ENCODE peak calls at places on chromosomes 1 and 21, in four cellular contexts. One of them, this sample, is unnamed.

GRCh38 chr1:118116909-118117308 is 68.1 kb downstream of the SPAG17 start:
- DNase-seq in GM12878: no peak
- DNase-seq in HepG2: peak
- DNase-seq in K562: no peak
- DNase-seq in this sample: no peak

GRCh38 chr1:183032122-183032921 is 9.1 kb downstream of the LAMC1 start:
- DNase-seq in K562: no peak
- DNase-seq in GM12878: no peak
- DNase-seq in HepG2: peak
- DNase-seq in this sample: no peak

GRCh38 chr21:45412491-45412890 is 7.5 kb downstream of the COL18A1 start:
- DNase-seq in HepG2: no peak
- DNase-seq in GM12878: no peak
- DNase-seq in K562: no peak
- DNase-seq in this sample: no peak

GRCh38 chr1:18926315-18927081 is 24.1 kb upstream of the ALDH4A1 start:
- DNase-seq in GM12878: peak
- DNase-seq in K562: peak
- DNase-seq in HepG2: no peak
- DNase-seq in this sample: peak

GRCh38 chr1:155173478-155174333 is at the start of gene TRIM46:
- DNase-seq in K562: peak
- DNase-seq in GM12878: no peak
- DNase-seq in HepG2: no peak
- DNase-seq in this sample: peak

GRCh38 chr1:16215882-16216753 is 3.7 kb upstream of the ARHGEF19 start:
- DNase-seq in GM12878: peak
- DNase-seq in K562: peak
- DNase-seq in HepG2: peak
- DNase-seq in this sample: peak

GRCh38 chr1:20472860-20473711 is 12.9 kb downstream of the CAMK2N1 start:
- DNase-seq in K562: peak
- DNase-seq in GM12878: peak
- DNase-seq in HepG2: no peak
- DNase-seq in this sample: peak

GRCh38 chr1:6447016-6447817 is 18.8 kb downstream of the TNFRSF25 start:
- DNase-seq in K562: no peak
- DNase-seq in GM12878: no peak
- DNase-seq in HepG2: peak
- DNase-seq in this sample: no peak

GRCh38 chr1:172486805-172487454 is 43.1 kb upstream of the PIGC start:
- DNase-seq in GM12878: no peak
- DNase-seq in K562: no peak
- DNase-seq in HepG2: no peak
- DNase-seq in this sample: no peak

GRCh38 chr21:41616063-41616591 is 108.2 kb upstream of the TMPRSS2 start:
- DNase-seq in K562: no peak
- DNase-seq in GM12878: no peak
- DNase-seq in HepG2: no peak
- DNase-seq in this sample: no peak

GRCh38 chr1:206687915-206688442 is 3.3 kb downstream of the MAPKAPK2 start:
- DNase-seq in K562: no peak
- DNase-seq in HepG2: no peak
- DNase-seq in GM12878: no peak
- DNase-seq in this sample: no peak

GRCh38 chr1:145872421-145872891 is 13.2 kb downstream of the ANKRD35 start:
- DNase-seq in HepG2: no peak
- DNase-seq in K562: no peak
- DNase-seq in GM12878: no peak
- DNase-seq in this sample: no peak

GRCh38 chr1:116426401-116426800 is 53.4 kb downstream of the ATP1A1 start:
- DNase-seq in HepG2: no peak
- DNase-seq in K562: no peak
- DNase-seq in GM12878: no peak
- DNase-seq in this sample: no peak

GRCh38 chr1:42385283-42385682 is 4.7 kb downstream of the RIMKLA start:
- DNase-seq in GM12878: no peak
- DNase-seq in HepG2: no peak
- DNase-seq in K562: no peak
- DNase-seq in this sample: no peak

GRCh38 chr1:160768295-160768657 is 27.7 kb upstream of the LY9 start:
- DNase-seq in GM12878: peak
- DNase-seq in HepG2: peak
- DNase-seq in K562: peak
- DNase-seq in this sample: peak

GRCh38 chr21:28337319-28337718 is 655.4 kb downstream of the LTN1 start:
- DNase-seq in K562: no peak
- DNase-seq in GM12878: no peak
- DNase-seq in HepG2: peak
- DNase-seq in this sample: peak

GRCh38 chr1:220914283-220915116 is 35.3 kb downstream of the HLX start:
- DNase-seq in GM12878: no peak
- DNase-seq in HepG2: no peak
- DNase-seq in K562: no peak
- DNase-seq in this sample: no peak

GRCh38 chr21:39670741-39671140 is 58.0 kb downstream of the B3GALT5 start:
- DNase-seq in GM12878: no peak
- DNase-seq in HepG2: no peak
- DNase-seq in K562: no peak
- DNase-seq in this sample: no peak

GRCh38 chr1:186643600-186643999 is 36.6 kb downstream of the PTGS2 start:
- DNase-seq in GM12878: no peak
- DNase-seq in HepG2: no peak
- DNase-seq in K562: no peak
- DNase-seq in this sample: peak

GRCh38 chr1:61448934-61449368 is 276.0 kb downstream of the TM2D1 start:
- DNase-seq in HepG2: no peak
- DNase-seq in GM12878: no peak
- DNase-seq in K562: no peak
- DNase-seq in this sample: no peak

GRCh38 chr1:192474080-192474683 is 101.4 kb upstream of the RGS1 start:
- DNase-seq in K562: peak
- DNase-seq in GM12878: no peak
- DNase-seq in HepG2: peak
- DNase-seq in this sample: peak

GRCh38 chr1:11528636-11529121 is 49.7 kb downstream of the DISP3 start:
- DNase-seq in K562: no peak
- DNase-seq in GM12878: no peak
- DNase-seq in HepG2: no peak
- DNase-seq in this sample: no peak

GRCh38 chr1:56362994-56363770 is 216.2 kb downstream of the PLPP3 start:
- DNase-seq in GM12878: no peak
- DNase-seq in K562: no peak
- DNase-seq in HepG2: peak
- DNase-seq in this sample: no peak

GRCh38 chr1:243254233-243254926 is 701 bp downstream of the CEP170 start:
- DNase-seq in HepG2: peak
- DNase-seq in GM12878: no peak
- DNase-seq in K562: peak
- DNase-seq in this sample: peak

GRCh38 chr1:54274881-54275280 is 74.9 kb downstream of the MRPL37 start:
- DNase-seq in K562: no peak
- DNase-seq in GM12878: no peak
- DNase-seq in HepG2: no peak
- DNase-seq in this sample: no peak

GRCh38 chr1:44359234-44359937 is 4.3 kb upstream of the ERI3 start:
- DNase-seq in HepG2: no peak
- DNase-seq in K562: no peak
- DNase-seq in GM12878: no peak
- DNase-seq in this sample: no peak

GRCh38 chr1:54429838-54430237 is 23.6 kb upstream of the SSBP3 start:
- DNase-seq in K562: no peak
- DNase-seq in HepG2: no peak
- DNase-seq in GM12878: no peak
- DNase-seq in this sample: no peak

GRCh38 chr1:54698346-54698745 is 17.3 kb upstream of the TTC4 start:
- DNase-seq in GM12878: no peak
- DNase-seq in HepG2: no peak
- DNase-seq in K562: no peak
- DNase-seq in this sample: no peak

GRCh38 chr1:3702990-3703728 is 49.1 kb upstream of the CCDC27 start:
- DNase-seq in HepG2: no peak
- DNase-seq in GM12878: no peak
- DNase-seq in K562: no peak
- DNase-seq in this sample: no peak

DNA sequence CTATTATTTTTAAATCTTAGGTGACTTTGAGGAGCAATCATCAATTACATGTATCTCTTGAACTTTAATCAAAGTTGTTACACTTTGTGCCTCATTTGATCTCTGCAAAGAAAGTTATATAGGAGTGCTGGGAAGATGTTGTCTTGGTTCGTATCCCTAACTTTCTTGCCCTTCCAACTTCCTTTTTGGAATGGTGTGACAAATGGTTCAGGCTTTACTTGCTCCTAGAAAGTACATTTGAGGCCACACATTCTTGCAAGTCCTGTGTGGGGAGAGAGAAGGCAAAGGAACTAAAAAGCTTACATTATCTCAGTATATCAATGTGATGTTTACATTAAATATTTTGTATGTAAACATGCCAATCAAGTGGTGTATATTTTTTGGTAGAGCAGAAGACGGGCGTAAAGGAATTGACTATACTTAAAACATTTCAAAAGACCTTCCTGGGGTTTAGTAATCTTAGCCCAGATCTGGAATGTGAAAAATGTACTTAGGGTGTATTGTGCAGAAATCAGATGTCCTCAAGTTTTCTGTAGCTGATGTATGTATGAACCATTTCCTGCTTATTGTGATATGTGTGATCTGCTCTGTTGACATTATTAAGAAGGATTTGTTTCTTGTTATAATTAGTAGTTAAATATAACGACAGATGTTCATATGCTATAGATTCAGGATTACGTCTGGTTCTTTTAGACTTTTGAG is 59.2 kb downstream of the USP25 start:
- DNase-seq in HepG2: no peak
- DNase-seq in K562: no peak
- DNase-seq in GM12878: no peak
- DNase-seq in this sample: no peak
- TF ChIP-seq MYC in HepG2: no peak
- TF ChIP-seq MYC in K562: no peak
- TF ChIP-seq MYC in GM12878: no peak
- TF ChIP-seq MYC in this sample: no peak

GRCh38 chr1:1359316-1359667 is 937 bp upstream of the MXRA8 start:
- DNase-seq in HepG2: no peak
- DNase-seq in GM12878: no peak
- DNase-seq in K562: no peak
- DNase-seq in this sample: no peak
- TF ChIP-seq CHD2 in HepG2: no peak
- TF ChIP-seq CHD2 in GM12878: no peak
- TF ChIP-seq CHD2 in K562: no peak
- TF ChIP-seq CHD2 in this sample: no peak

DNA sequence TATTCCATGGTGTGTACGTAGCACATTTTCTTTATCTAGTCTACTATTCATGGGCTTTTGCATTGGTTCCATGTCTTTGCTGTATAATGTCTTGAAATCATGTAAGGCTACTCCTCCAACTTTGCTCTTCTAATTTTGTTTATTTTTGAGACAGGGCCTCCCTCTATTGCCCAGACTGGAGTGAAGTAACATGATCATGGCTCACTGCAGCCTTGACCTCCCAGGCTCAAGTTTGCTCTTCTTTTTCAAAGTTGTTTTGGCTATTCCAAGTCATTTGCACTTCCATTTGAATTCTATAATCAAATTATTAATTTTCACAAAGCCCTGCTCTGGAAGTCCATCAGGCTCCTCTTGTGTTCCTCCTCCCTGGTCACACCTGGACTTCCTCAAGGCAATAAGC is 90.2 kb upstream of the SGIP1 start:
- DNase-seq in K562: no peak
- DNase-seq in GM12878: no peak
- DNase-seq in HepG2: no peak
- DNase-seq in this sample: no peak
- TF ChIP-seq MYC in K562: no peak
- TF ChIP-seq MYC in GM12878: no peak
- TF ChIP-seq MYC in HepG2: no peak
- TF ChIP-seq MYC in this sample: no peak

GRCh38 chr1:27293915-27294314 is 28.0 kb upstream of the TMEM222 start:
- DNase-seq in K562: peak
- DNase-seq in HepG2: no peak
- DNase-seq in GM12878: no peak
- DNase-seq in this sample: no peak
- TF ChIP-seq CHD2 in K562: no peak
- TF ChIP-seq CHD2 in HepG2: no peak
- TF ChIP-seq CHD2 in GM12878: no peak
- TF ChIP-seq CHD2 in this sample: no peak

GRCh38 chr1:230797376-230798186 is 50.4 kb downstream of the CAPN9 start:
- DNase-seq in HepG2: peak
- DNase-seq in GM12878: no peak
- DNase-seq in K562: peak
- DNase-seq in this sample: peak
- TF ChIP-seq MYC in HepG2: no peak
- TF ChIP-seq MYC in GM12878: no peak
- TF ChIP-seq MYC in K562: no peak
- TF ChIP-seq MYC in this sample: no peak

GRCh38 chr1:193487722-193488121 is 301.3 kb upstream of the B3GALT2 start:
- DNase-seq in K562: no peak
- DNase-seq in HepG2: no peak
- DNase-seq in GM12878: no peak
- DNase-seq in this sample: no peak

GRCh38 chr1:193480755-193481154 is 294.3 kb upstream of the B3GALT2 start:
- DNase-seq in K562: no peak
- DNase-seq in HepG2: no peak
- DNase-seq in GM12878: no peak
- DNase-seq in this sample: no peak

GRCh38 chr1:193489191-193489590 is 302.8 kb upstream of the B3GALT2 start:
- DNase-seq in HepG2: no peak
- DNase-seq in K562: no peak
- DNase-seq in GM12878: no peak
- DNase-seq in this sample: no peak

DNA sequence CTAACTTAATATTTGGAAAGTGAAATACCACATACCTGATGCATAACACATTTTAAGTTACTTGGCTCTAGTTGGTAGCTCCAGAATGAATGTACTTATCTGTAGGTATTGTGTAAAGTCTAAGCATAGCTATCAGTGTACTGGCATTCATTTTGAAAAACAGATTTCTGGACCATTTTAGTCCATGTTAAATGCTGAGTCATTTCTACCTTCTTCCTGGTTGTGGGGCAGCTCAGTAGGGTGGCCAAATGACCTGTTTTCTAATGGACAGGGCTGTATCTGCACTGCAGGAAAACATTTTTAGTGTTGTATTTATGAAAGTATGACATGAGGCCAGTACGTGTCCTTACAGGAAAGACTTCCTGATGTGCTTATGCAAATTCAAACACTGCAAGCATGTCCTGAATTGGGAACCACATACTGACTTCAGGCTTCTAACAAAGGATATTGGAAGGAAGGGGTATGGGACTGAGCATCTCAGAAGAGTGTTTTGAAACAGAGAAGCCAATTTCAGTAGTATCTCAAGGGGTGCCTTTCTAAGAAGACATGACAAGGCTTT is 300.3 kb upstream of the B3GALT2 start:
- DNase-seq in GM12878: no peak
- DNase-seq in K562: no peak
- DNase-seq in HepG2: no peak
- DNase-seq in this sample: peak
- TF ChIP-seq CHD2 in GM12878: no peak
- TF ChIP-seq CHD2 in K562: no peak
- TF ChIP-seq CHD2 in HepG2: no peak
- TF ChIP-seq CHD2 in this sample: no peak